ENCODE peak calls at places on chromosomes 1 and 21, in six cellular contexts. D is adrenal gland, Q is IMR-90, T is heart left ventricle, R is fibroblast of pulmonary artery, E is AG04450. P is an unnamed sample.

GRCh38 chr1:110210604-110211502 is 739 bp downstream of the KCNC4 start:
- DNase-seq in Q (no peak), R (no peak), D (peak; percentile 57), T (peak; percentile 63), E (no peak), P (no peak)

GRCh38 chr1:168202941-168203654 is 22.7 kb upstream of the SFT2D2 start:
- DNase-seq in D (peak; percentile 42), R (peak; percentile 97), Q (peak; percentile 81), T (no peak), E (no peak), P (peak; percentile 88)

GRCh38 chr1:154998818-154999650 is 3.6 kb upstream of the ZBTB7B start:
- DNase-seq in R (peak; percentile 80), D (peak; percentile 81), T (peak; percentile 79), E (no peak), Q (peak; percentile 62), P (peak; percentile 64)

GRCh38 chr1:64192290-64192689 is 11.1 kb upstream of the UBE2U start:
- DNase-seq in T (no peak), D (peak; percentile 50), Q (no peak), R (no peak), E (no peak), P (no peak)

GRCh38 chr1:21299007-21299406 is 8.7 kb upstream of the ECE1 start:
- DNase-seq in E (no peak), R (no peak), T (no peak), Q (no peak), D (no peak), P (no peak)

GRCh38 chr1:151475175-151475574 is 15.9 kb upstream of the POGZ start:
- DNase-seq in R (no peak), Q (peak; percentile 46), E (no peak), D (no peak), T (no peak), P (no peak)

GRCh38 chr1:26373789-26374188 is 1.2 kb upstream of the ZNF683 start:
- DNase-seq in T (no peak), E (no peak), Q (no peak), D (no peak), R (no peak), P (no peak)

GRCh38 chr1:223176437-223176836 is 33.4 kb upstream of the TLR5 start:
- DNase-seq in R (no peak), D (no peak), E (no peak), T (no peak), Q (no peak), P (no peak)

GRCh38 chr1:232303221-232303620 is 326.7 kb downstream of the SIPA1L2 start:
- DNase-seq in Q (no peak), R (no peak), D (no peak), T (no peak), E (no peak), P (no peak)

GRCh38 chr21:45539046-45539795 is 3.0 kb downstream of the SLC19A1 start:
- DNase-seq in E (no peak), Q (no peak), T (no peak), D (peak; percentile 18), R (no peak), P (no peak)

GRCh38 chr1:28290851-28291250 is 31.5 kb downstream of the SESN2 start:
- DNase-seq in D (no peak), Q (no peak), E (no peak), R (no peak), T (no peak), P (no peak)

GRCh38 chr1:225567789-225568188 is 85.1 kb downstream of the ENAH start:
- DNase-seq in D (no peak), E (no peak), Q (no peak), R (no peak), T (no peak), P (no peak)

GRCh38 chr1:7478797-7479499 is 292.1 kb upstream of the VAMP3 start:
- DNase-seq in R (peak; percentile 93), E (peak; percentile 99), D (peak; percentile 74), T (peak; percentile 91), Q (peak; percentile 100), P (no peak)

GRCh38 chr1:222654849-222655248 is 37.0 kb downstream of the MIA3 start:
- DNase-seq in Q (no peak), D (peak; percentile 39), R (peak; percentile 35), T (no peak), E (no peak), P (no peak)

GRCh38 chr1:215894617-215895016 is 327.5 kb downstream of the KCTD3 start:
- DNase-seq in Q (no peak), T (no peak), R (no peak), E (no peak), D (no peak), P (no peak)

GRCh38 chr1:17611991-17612390 is 72.5 kb downstream of the ARHGEF10L start:
- DNase-seq in E (no peak), Q (peak; percentile 77), R (no peak), T (no peak), D (no peak), P (no peak)

GRCh38 chr1:77282187-77282865 is 507 bp downstream of the AK5 start:
- DNase-seq in T (no peak), Q (peak; percentile 35), R (peak; percentile 41), E (no peak), D (no peak), P (no peak)

DNA sequence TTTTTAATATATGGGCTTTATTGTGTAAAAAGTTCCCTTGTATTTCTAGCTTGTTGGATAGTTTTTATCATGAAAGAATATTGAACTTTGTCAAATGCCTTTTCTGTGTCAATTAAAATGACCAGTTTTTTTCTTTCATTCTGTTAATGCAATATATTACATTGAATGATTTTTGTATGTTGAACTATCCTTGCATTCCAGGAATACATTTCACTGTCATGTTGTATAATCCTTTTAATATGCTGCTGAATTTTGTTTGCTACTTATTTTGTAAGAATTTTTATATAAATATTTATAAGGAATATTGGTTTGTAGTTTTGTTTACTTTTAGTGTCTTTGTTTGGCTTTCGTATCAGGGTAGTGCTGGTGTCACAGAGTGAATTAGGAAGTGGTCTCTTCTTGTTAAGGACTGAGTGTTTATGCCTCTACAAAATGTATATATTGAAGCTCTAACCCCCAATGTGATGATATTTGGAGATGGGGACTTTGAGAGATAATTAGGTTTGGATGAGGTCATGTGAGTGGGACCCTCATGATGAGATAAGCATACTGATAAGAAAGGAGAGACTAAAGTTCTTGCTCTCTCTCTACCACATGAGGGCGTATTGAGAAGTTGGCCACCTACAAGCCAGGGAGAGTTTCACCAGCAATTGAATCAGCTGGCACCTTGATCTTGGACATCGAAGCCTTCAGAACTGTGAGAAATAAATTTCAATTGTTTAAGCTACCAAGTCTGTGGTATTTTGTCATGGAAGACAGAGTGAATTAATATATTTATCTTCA is 12.0 kb upstream of the SLAMF6 start:
- DNase-seq in T (no peak), Q (no peak), R (no peak), D (no peak), E (no peak), P (no peak)
- TF ChIP-seq CTCF in T (no peak), Q (no peak), R (no peak), D (no peak), E (no peak), P (no peak)

GRCh38 chr1:19351858-19352257 is 39.7 kb downstream of the SLC66A1 start:
- DNase-seq in Q (no peak), T (no peak), R (no peak), D (no peak), E (no peak), P (no peak)
- H3K4me3 ChIP-seq in Q (no peak overlapping the region), T (no peak overlapping the region), R (no peak overlapping the region), D (no peak overlapping the region), E (no peak overlapping the region), P (no peak overlapping the region)

GRCh38 chr1:71587961-71588360 is 507.1 kb upstream of the ZRANB2 start:
- DNase-seq in Q (peak; percentile 47), D (no peak), T (no peak), R (peak; percentile 34), E (peak; percentile 4), P (peak; percentile 15)
- TF ChIP-seq CTCF in Q (peak; percentile 58), D (no peak), T (peak; percentile 46), R (peak; percentile 18), E (peak; percentile 48), P (no peak)

DNA sequence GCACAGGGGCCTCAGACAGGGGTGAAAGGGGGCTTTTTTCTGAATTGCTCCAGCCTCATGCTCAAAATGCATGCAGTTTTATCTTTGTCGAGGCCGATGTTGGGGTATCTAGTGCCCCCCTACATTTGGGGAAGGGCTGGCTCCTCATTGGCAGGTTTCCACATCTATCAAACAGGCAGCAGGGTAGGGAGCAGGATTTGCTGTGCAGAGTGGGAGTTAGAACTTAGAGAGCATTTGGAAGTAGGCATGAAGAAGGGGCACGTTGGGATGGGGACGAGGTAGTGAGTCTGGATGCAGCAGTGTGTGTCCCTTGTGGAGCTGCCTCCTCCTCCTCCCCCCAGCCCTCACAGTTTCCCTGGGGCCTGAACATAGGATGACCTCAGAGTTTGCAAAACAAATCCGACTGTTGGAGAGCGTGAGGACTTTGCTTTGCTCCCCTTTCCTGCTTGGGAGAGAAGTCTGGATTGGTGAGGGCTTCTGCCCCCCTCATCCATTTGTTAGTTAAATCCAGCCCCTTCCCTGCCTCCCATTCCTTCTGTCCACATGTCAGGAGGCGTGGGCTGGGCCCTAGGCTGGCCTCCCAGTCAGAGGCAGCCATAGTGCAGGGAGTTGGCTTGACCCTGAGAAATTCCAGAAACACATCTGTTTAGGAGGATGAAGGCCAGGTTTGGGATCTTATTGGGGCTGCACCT is 36.9 kb upstream of the GPR37L1 start:
- DNase-seq in T (peak; percentile 49), R (peak; percentile 21), E (no peak), Q (peak; percentile 35), D (no peak), P (no peak)
- H3K4me3 ChIP-seq in T (no peak overlapping the region), R (no peak overlapping the region), E (no peak overlapping the region), Q (no peak overlapping the region), D (no peak overlapping the region), P (no peak overlapping the region)

P was measured in HFF-Myc.